ENCODE peak calls at places on chromosomes 1 and 21, in five cellular contexts. I, J, H, Z and T are unnamed samples.

GRCh38 chr1:206847337-206847834 is 18.0 kb upstream of the IL20 start:
- DNase-seq in I (no peak), J (no peak), H (no peak), Z (no peak), T (no peak)

GRCh38 chr1:59173721-59174120 is 123.2 kb upstream of the FGGY start:
- DNase-seq in I (no peak), J (no peak), H (no peak), Z (peak; percentile 88), T (no peak)

GRCh38 chr1:8031176-8031785 is 5.2 kb upstream of the ERRFI1 start:
- DNase-seq in I (no peak), J (no peak), H (no peak), Z (peak; percentile 66), T (no peak)

GRCh38 chr1:33696962-33697361 is 166.9 kb upstream of the HMGB4 start:
- DNase-seq in I (no peak), J (no peak), H (no peak), Z (no peak), T (peak; percentile 75)

GRCh38 chr1:64251971-64252370 is 48.5 kb downstream of the UBE2U start:
- DNase-seq in I (no peak), J (no peak), H (no peak), Z (peak; percentile 15), T (no peak)

GRCh38 chr1:60759257-60759656 is 323.1 kb upstream of the NFIA start:
- DNase-seq in I (no peak), J (no peak), H (no peak), Z (no peak), T (no peak)

GRCh38 chr21:45899317-45900033 is 82.1 kb upstream of the COL6A1 start:
- DNase-seq in I (no peak), J (peak; percentile 5), H (peak; percentile 54), Z (no peak), T (no peak)

GRCh38 chr1:211697356-211697755 is 21.9 kb upstream of the NEK2 start:
- DNase-seq in I (no peak), J (no peak), H (no peak), Z (no peak), T (no peak)

GRCh38 chr1:34847094-34847493 is 12.5 kb downstream of the SMIM12 start:
- DNase-seq in I (no peak), J (no peak), H (no peak), Z (no peak), T (no peak)

GRCh38 chr1:54952950-54953718 is 27.3 kb upstream of the TMEM61 start:
- DNase-seq in I (no peak), J (no peak), H (no peak), Z (peak; percentile 43), T (no peak)

GRCh38 chr1:57590978-57591377 is 167.1 kb upstream of the DAB1 start:
- DNase-seq in I (peak; percentile 75), J (no peak), H (no peak), Z (no peak), T (no peak)

GRCh38 chr1:199272690-199273089 is 633.9 kb downstream of the PTPRC start:
- DNase-seq in I (peak; percentile 35), J (no peak), H (peak; percentile 56), Z (peak; percentile 86), T (no peak)

GRCh38 chr1:231940116-231940515 is 313.5 kb downstream of the DISC1 start:
- DNase-seq in I (no peak), J (no peak), H (no peak), Z (no peak), T (no peak)

GRCh38 chr1:68213843-68214242 is 18.5 kb downstream of the WLS start:
- DNase-seq in I (no peak), J (peak; percentile 77), H (peak; percentile 79), Z (peak; percentile 60), T (no peak)

GRCh38 chr1:201298381-201299367 is 15.4 kb downstream of the PKP1 start:
- DNase-seq in I (no peak), J (no peak), H (peak; percentile 21), Z (peak; percentile 37), T (no peak)

GRCh38 chr1:8460132-8460544 is 142.2 kb downstream of the SLC45A1 start:
- DNase-seq in I (no peak), J (no peak), H (no peak), Z (peak; percentile 45), T (no peak)

GRCh38 chr1:231872461-231872910 is 245.9 kb downstream of the DISC1 start:
- DNase-seq in I (no peak), J (no peak), H (no peak), Z (peak; percentile 70), T (no peak)

GRCh38 chr1:51926171-51926812 is 47.8 kb upstream of the NRDC start:
- DNase-seq in I (peak; percentile 32), J (no peak), H (no peak), Z (peak; percentile 82), T (no peak)

GRCh38 chr1:241640149-241640866 is at the start of the genes CHML and OPN3:
- DNase-seq in I (no peak), J (peak; percentile 95), H (peak; percentile 98), Z (peak; percentile 94), T (peak; percentile 32)

GRCh38 chr1:91814448-91814847 is 71.5 kb downstream of the TGFBR3 start:
- DNase-seq in I (no peak), J (no peak), H (no peak), Z (no peak), T (no peak)

GRCh38 chr1:91816055-91816454 is 69.9 kb downstream of the TGFBR3 start:
- DNase-seq in I (no peak), J (no peak), H (no peak), Z (no peak), T (no peak)

GRCh38 chr1:91818713-91818975 is 67.3 kb downstream of the TGFBR3 start:
- DNase-seq in I (no peak), J (no peak), H (no peak), Z (no peak), T (no peak)

GRCh38 chr1:91819038-91819788 is 66.7 kb downstream of the TGFBR3 start:
- DNase-seq in I (no peak), J (no peak), H (no peak), Z (no peak), T (no peak)

GRCh38 chr1:91817506-91817905 is 68.4 kb downstream of the TGFBR3 start:
- DNase-seq in I (no peak), J (no peak), H (no peak), Z (no peak), T (peak; percentile 38)
- H3K4me3 ChIP-seq in I (no peak overlapping the region), J (no peak overlapping the region), H (no peak overlapping the region), Z (no peak overlapping the region), T (no peak overlapping the region)

GRCh38 chr1:91026320-91026719 is 4.5 kb upstream of the ZNF644 start:
- DNase-seq in I (no peak), J (no peak), H (no peak), Z (no peak), T (no peak)

GRCh38 chr1:91021686-91022517 is at the start of gene ZNF644:
- DNase-seq in I (peak; percentile 40), J (peak; percentile 90), H (peak; percentile 95), Z (peak; percentile 97), T (peak; percentile 96)

GRCh38 chr1:91024501-91025119 is 2.8 kb upstream of the ZNF644 start:
- DNase-seq in I (no peak), J (no peak), H (no peak), Z (no peak), T (no peak)

GRCh38 chr1:91022518-91022929 is 689 bp upstream of the ZNF644 start:
- DNase-seq in I (no peak), J (no peak), H (no peak), Z (no peak), T (no peak)

DNA sequence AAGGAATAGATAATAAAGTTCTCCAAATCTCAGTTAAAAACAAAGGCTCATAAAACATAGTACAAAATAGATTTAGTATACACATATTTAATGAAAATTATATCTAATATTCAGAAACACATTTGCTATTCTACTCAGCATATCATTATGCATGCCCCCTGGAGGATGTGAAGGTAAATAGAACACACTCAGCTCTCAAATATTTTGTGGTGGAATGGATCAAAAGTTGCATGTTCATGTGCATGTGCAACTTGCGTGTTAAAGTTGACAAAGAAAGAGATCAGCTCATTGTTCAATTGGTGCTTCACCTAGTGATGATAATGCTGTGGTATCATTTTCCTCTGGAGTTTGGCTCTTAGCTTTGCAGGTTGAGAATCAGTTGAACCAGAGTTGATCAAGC is 4.9 kb upstream of the ZNF644 start:
- DNase-seq in I (no peak), J (no peak), H (no peak), Z (peak; percentile 53), T (no peak)
- H3K4me3 ChIP-seq in I (no peak overlapping the region), J (no peak overlapping the region), H (no peak overlapping the region), Z (no peak overlapping the region), T (no peak overlapping the region)

GRCh38 chr1:182413486-182413885 is 13.0 kb upstream of the TEDDM1 start:
- DNase-seq in I (no peak), J (no peak), H (no peak), Z (no peak), T (no peak)
- H3K4me3 ChIP-seq in I (no peak overlapping the region), J (no peak overlapping the region), H (no peak overlapping the region), Z (no peak overlapping the region), T (no peak overlapping the region)

GRCh38 chr1:119713538-119714456 is 2.1 kb downstream of the PHGDH start:
- DNase-seq in I (no peak), J (no peak), H (no peak), Z (peak; percentile 59), T (no peak)

GRCh38 chr1:119711804-119712341 is at the start of gene PHGDH:
- DNase-seq in I (peak; percentile 53), J (peak; percentile 62), H (peak; percentile 91), Z (peak; percentile 96), T (peak; percentile 88)

GRCh38 chr1:119714583-119714982 is 2.8 kb downstream of the PHGDH start:
- DNase-seq in I (no peak), J (no peak), H (no peak), Z (peak; percentile 41), T (no peak)

GRCh38 chr1:119712342-119713038 is 756 bp downstream of the PHGDH start:
- DNase-seq in I (no peak), J (peak; percentile 78), H (peak; percentile 94), Z (peak; percentile 96), T (no peak)

DNA sequence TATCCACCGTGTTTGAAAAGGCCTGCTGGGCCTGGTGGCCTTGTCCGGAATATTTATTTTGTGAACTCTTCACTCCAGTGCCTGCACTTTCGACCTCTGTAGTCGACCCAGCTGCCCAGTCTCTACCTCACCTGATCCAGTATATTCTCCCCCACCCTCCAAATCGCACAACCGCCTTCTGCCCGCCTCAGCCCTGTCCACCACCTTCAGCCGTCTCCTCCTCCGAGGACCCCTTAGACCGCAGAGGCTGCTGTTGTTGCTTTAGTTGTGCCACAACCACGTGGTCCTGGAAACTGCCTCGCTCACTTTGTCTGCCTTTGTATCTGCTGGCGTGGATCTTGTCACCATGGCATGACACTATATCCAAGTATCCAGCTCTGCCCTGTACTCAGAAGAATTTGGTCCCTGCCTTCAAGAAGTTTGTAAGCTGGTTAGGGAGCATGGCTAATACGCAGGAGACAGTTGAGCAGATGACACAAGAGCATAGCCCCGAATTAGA is 1.4 kb downstream of the PHGDH start:
- DNase-seq in I (no peak), J (no peak), H (no peak), Z (peak; percentile 67), T (no peak)
- H3K4me3 ChIP-seq in I (peak overlapping the region; percentile 32), J (peak overlapping the region; percentile 71), H (no peak overlapping the region), Z (peak overlapping the region; percentile 92), T (peak overlapping the region; percentile 76)

GRCh38 chr1:2290595-2291510 is 62.7 kb downstream of the SKI start:
- DNase-seq in I (no peak), J (peak; percentile 85), H (peak; percentile 95), Z (peak; percentile 99), T (no peak)
- H3K4me3 ChIP-seq in I (no peak overlapping the region), J (peak overlapping the region; percentile 50), H (no peak overlapping the region), Z (peak overlapping the region; percentile 67), T (no peak overlapping the region)